ENCODE peak calls at places on chromosomes 11 and 22, in seven cellular contexts. X is IMR-90, N is H1, L is neuronal stem cell, I is trophoblast cell, M is mesenchymal stem cell, V is mesendoderm. D is an unnamed sample.

GRCh38 chr11:122141757-122142156 is 25.7 kb upstream of the BLID start:
- DNase-seq in L (no peak), V (no peak), X (no peak), I (no peak), M (no peak), N (no peak), D (no peak)

GRCh38 chr22:33922268-33922667 is 2.0 kb upstream of the LARGE1 start:
- DNase-seq in N (no peak), L (no peak), X (peak; percentile 34), V (peak; percentile 75), I (peak; percentile 37), M (peak; percentile 63), D (peak; percentile 72)

GRCh38 chr11:32630844-32631243 is 47.2 kb downstream of the EIF3M start:
- DNase-seq in N (no peak), V (no peak), M (no peak), L (no peak), X (no peak), I (no peak), D (no peak)

GRCh38 chr11:126310229-126310991 is 6.5 kb downstream of the DCPS start:
- DNase-seq in N (peak; percentile 82), X (peak; percentile 74), I (peak; percentile 86), V (peak; percentile 80), M (peak; percentile 80), L (peak; percentile 67), D (peak; percentile 80)

GRCh38 chr22:29128891-29129643 is 56.2 kb downstream of the KREMEN1 start:
- DNase-seq in X (peak; percentile 62), N (no peak), L (no peak), M (peak; percentile 91), V (no peak), I (no peak), D (no peak)

GRCh38 chr11:109911488-109911887 is 181.7 kb upstream of the ZC3H12C start:
- DNase-seq in N (no peak), I (no peak), M (no peak), X (no peak), L (no peak), V (no peak), D (no peak)

GRCh38 chr11:86453290-86454030 is 78.8 kb downstream of the CCDC81 start:
- DNase-seq in X (no peak), V (peak; percentile 23), L (no peak), M (no peak), I (no peak), N (no peak), D (no peak)

GRCh38 chr11:42296910-42297309 is 837.5 kb upstream of the LRRC4C start:
- DNase-seq in N (no peak), I (no peak), V (no peak), X (no peak), L (no peak), M (no peak), D (no peak)

GRCh38 chr22:28075260-28075981 is 156.4 kb upstream of the PITPNB start:
- DNase-seq in X (peak; percentile 91), V (peak; percentile 3), I (no peak), N (no peak), M (peak; percentile 82), L (no peak), D (no peak)

GRCh38 chr11:38543311-38543710 is 1945.3 kb upstream of the RAG2 start:
- DNase-seq in L (no peak), X (peak; percentile 41), N (no peak), I (no peak), V (peak; percentile 16), M (peak; percentile 18), D (no peak)

GRCh38 chr11:64560941-64561340 is 30.1 kb upstream of the SLC22A12 start:
- DNase-seq in M (no peak), N (no peak), V (no peak), L (no peak), X (no peak), I (no peak), D (no peak)

GRCh38 chr11:109914038-109914437 is 179.2 kb upstream of the ZC3H12C start:
- DNase-seq in V (peak; percentile 56), L (no peak), I (peak; percentile 95), X (no peak), M (no peak), N (no peak), D (no peak)

GRCh38 chr11:128318856-128319474 is 268.4 kb downstream of the ETS1 start:
- DNase-seq in M (no peak), N (no peak), V (peak; percentile 44), I (no peak), L (no peak), X (peak; percentile 44), D (no peak)

GRCh38 chr11:942853-943252 is 17.2 kb downstream of the AP2A2 start:
- DNase-seq in L (no peak), N (no peak), V (no peak), M (peak; percentile 28), I (peak; percentile 67), X (peak; percentile 71), D (no peak)

GRCh38 chr22:43370045-43370444 is 26.9 kb upstream of the SCUBE1 start:
- DNase-seq in N (peak; percentile 75), V (peak; percentile 49), I (no peak), X (no peak), L (no peak), M (no peak), D (peak; percentile 87)

GRCh38 chr11:77088236-77089003 is 14.2 kb upstream of the OMP start:
- DNase-seq in X (no peak), V (no peak), N (no peak), M (no peak), L (no peak), I (peak; percentile 47), D (no peak)

GRCh38 chr11:102457056-102457677 is 4.6 kb upstream of the TMEM123 start:
- DNase-seq in M (no peak), V (no peak), X (no peak), N (no peak), L (no peak), I (no peak), D (no peak)

GRCh38 chr11:102457865-102458264 is 5.3 kb upstream of the TMEM123 start:
- DNase-seq in L (no peak), V (no peak), M (no peak), I (no peak), N (no peak), X (no peak), D (no peak)

GRCh38 chr11:102456381-102456780 is 3.8 kb upstream of the TMEM123 start:
- DNase-seq in L (no peak), I (peak; percentile 67), V (no peak), N (no peak), X (peak; percentile 39), M (no peak), D (no peak)

GRCh38 chr11:102459393-102459792 is 6.8 kb upstream of the TMEM123 start:
- DNase-seq in I (no peak), X (no peak), M (no peak), N (no peak), V (no peak), L (no peak), D (no peak)

GRCh38 chr11:102458531-102458930 is 6.0 kb upstream of the TMEM123 start:
- DNase-seq in X (no peak), I (no peak), L (no peak), M (no peak), V (no peak), N (no peak), D (no peak)
- H2BK5ac ChIP-seq in X (no peak overlapping the region), I (no peak overlapping the region), L (no peak overlapping the region), M (no peak overlapping the region), V (no peak overlapping the region), N (no peak overlapping the region), D (no peak overlapping the region)

GRCh38 chr22:17540481-17540880 is 22.8 kb upstream of the SLC25A18 start:
- DNase-seq in L (no peak), X (no peak), M (no peak), I (no peak), N (peak; percentile 82), V (peak; percentile 26), D (peak; percentile 59)
- H3K23ac ChIP-seq in L (no peak overlapping the region), X (no peak overlapping the region), M (no peak overlapping the region), I (no peak overlapping the region), N (no peak overlapping the region), V (no peak overlapping the region), D (no peak overlapping the region)

GRCh38 chr11:118206612-118207031 is 18.2 kb downstream of the JAML start:
- DNase-seq in I (no peak), X (no peak), V (no peak), L (no peak), M (peak; percentile 3), N (no peak), D (no peak)
- H2BK5ac ChIP-seq in I (no peak overlapping the region), X (no peak overlapping the region), V (no peak overlapping the region), L (no peak overlapping the region), M (no peak overlapping the region), N (no peak overlapping the region), D (no peak overlapping the region)

GRCh38 chr11:75449776-75450175 is 16.8 kb upstream of the KLHL35 start:
- DNase-seq in V (no peak), N (no peak), L (no peak), M (no peak), I (no peak), X (no peak), D (no peak)

GRCh38 chr11:75449271-75449670 is 16.3 kb upstream of the KLHL35 start:
- DNase-seq in X (no peak), I (no peak), V (no peak), N (no peak), L (no peak), M (no peak), D (no peak)

GRCh38 chr11:75445315-75445953 is 12.4 kb upstream of the KLHL35 start:
- DNase-seq in M (peak; percentile 60), N (peak; percentile 95), I (peak; percentile 78), X (peak; percentile 41), V (peak; percentile 83), L (peak; percentile 78), D (peak; percentile 77)

GRCh38 chr11:75450236-75450635 is 17.2 kb upstream of the KLHL35 start:
- DNase-seq in L (no peak), M (no peak), I (no peak), V (no peak), X (no peak), N (no peak), D (no peak)

DNA sequence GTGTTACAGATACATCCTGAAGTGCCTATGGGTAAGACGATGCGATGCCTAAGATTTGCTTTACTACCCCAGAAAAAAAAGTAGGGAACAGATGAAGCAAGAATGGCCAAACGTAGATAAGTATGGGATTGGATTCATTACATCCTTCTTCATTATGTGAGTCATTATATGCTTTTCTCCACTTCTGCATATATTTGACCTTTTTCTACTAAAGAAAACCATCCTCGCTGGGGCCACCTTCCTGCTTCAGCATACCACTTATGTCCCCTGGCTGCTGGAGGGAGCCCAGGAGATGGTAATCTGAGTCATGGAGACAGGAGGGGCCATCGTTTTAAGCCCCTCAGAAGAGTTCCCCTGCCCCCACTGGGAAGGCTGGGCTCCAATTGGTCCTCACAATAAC is 14.4 kb upstream of the KLHL35 start:
- DNase-seq in L (no peak), M (no peak), X (no peak), I (no peak), N (no peak), V (no peak), D (no peak)
- H3K23ac ChIP-seq in L (no peak overlapping the region), M (no peak overlapping the region), X (no peak overlapping the region), I (no peak overlapping the region), N (no peak overlapping the region), V (no peak overlapping the region), D (no peak overlapping the region)

D was measured in H9.